ENCODE peak calls at places on chromosomes 3 and 15, in eight cellular contexts. E is H1, J is HCT116, C is HepG2, D is A549, N is SK-N-SH, X is endothelial cell of umbilical vein, M is K562. I is an unnamed sample.

GRCh38 chr15:48096355-48096786 is 24.4 kb upstream of the SLC24A5 start:
- DNase-seq in J (no peak), C (no peak), D (no peak), X (no peak), N (no peak), M (no peak), E (no peak), I (no peak)

GRCh38 chr3:46297658-46298423 is 55.6 kb downstream of the CCR3 start:
- DNase-seq in J (no peak), D (no peak), C (no peak), E (no peak), M (no peak), N (no peak), X (no peak), I (peak)

GRCh38 chr15:61839541-61839940 is 220.7 kb downstream of the VPS13C start:
- DNase-seq in C (no peak), M (no peak), X (no peak), J (no peak), E (no peak), D (no peak), N (no peak), I (no peak)

GRCh38 chr15:30929064-30929669 is 25.5 kb downstream of the FAN1 start:
- DNase-seq in N (no peak), D (no peak), X (no peak), C (no peak), E (no peak), J (no peak), M (peak), I (peak)

GRCh38 chr3:186182850-186183249 is 74.0 kb upstream of the ETV5 start:
- DNase-seq in N (peak), M (no peak), E (no peak), C (no peak), J (no peak), X (no peak), D (no peak), I (peak)

GRCh38 chr15:43118829-43119228 is 13.0 kb upstream of the UBR1 start:
- DNase-seq in D (no peak), X (no peak), M (no peak), N (no peak), C (no peak), J (no peak), E (no peak), I (no peak)

GRCh38 chr3:185677146-185677829 is 91.2 kb downstream of the SENP2 start:
- DNase-seq in M (peak), N (peak), J (peak), X (peak), D (peak), C (peak), E (no peak), I (peak)

GRCh38 chr15:56471440-56472069 is 6.6 kb upstream of the MNS1 start:
- DNase-seq in C (no peak), X (no peak), N (no peak), D (no peak), M (no peak), E (no peak), J (no peak), I (no peak)

GRCh38 chr3:135328036-135328435 is 533.0 kb downstream of the EPHB1 start:
- DNase-seq in E (no peak), X (no peak), J (no peak), D (no peak), C (no peak), M (no peak), N (no peak), I (no peak)

GRCh38 chr3:41369838-41370237 is 170.5 kb downstream of the CTNNB1 start:
- DNase-seq in N (peak), D (no peak), J (no peak), E (no peak), M (no peak), X (peak), C (no peak), I (no peak)

GRCh38 chr15:56244811-56245576 is 1.3 kb upstream of the RFX7 start:
- DNase-seq in E (no peak), D (peak), M (peak), N (no peak), X (no peak), C (peak), J (no peak), I (peak)

GRCh38 chr15:101489633-101490407 is at the start of gene PCSK6:
- DNase-seq in C (no peak), E (no peak), X (no peak), M (peak), J (no peak), N (peak), D (peak), I (peak)

GRCh38 chr3:42052132-42052866 is 38.9 kb upstream of the TRAK1 start:
- DNase-seq in X (peak), D (no peak), J (no peak), C (no peak), E (no peak), N (no peak), M (no peak), I (no peak)

GRCh38 chr3:152524198-152525140 is 255.7 kb downstream of the MBNL1 start:
- DNase-seq in J (peak), E (no peak), M (no peak), N (peak), D (no peak), C (peak), X (peak), I (peak)

GRCh38 chr15:79028411-79028964 is 62.1 kb downstream of the RASGRF1 start:
- DNase-seq in M (peak), C (peak), N (peak), X (peak), E (peak), J (peak), D (peak), I (peak)

GRCh38 chr15:34366271-34367043 is 539 bp downstream of the LPCAT4 start:
- DNase-seq in X (peak), N (peak), E (peak), J (no peak), M (peak), D (peak), C (peak), I (peak)

GRCh38 chr3:198112031-198112430 is 152.0 kb downstream of the LMLN start:
- DNase-seq in D (no peak), C (no peak), M (no peak), N (no peak), X (no peak), E (no peak), J (no peak), I (no peak)

GRCh38 chr3:55556622-55557531 is 69.8 kb upstream of the WNT5A start:
- DNase-seq in N (no peak), M (no peak), E (no peak), C (no peak), X (no peak), D (no peak), J (no peak), I (no peak)

GRCh38 chr3:27976933-27977332 is 254.8 kb upstream of the EOMES start:
- DNase-seq in J (no peak), X (no peak), C (no peak), M (no peak), D (no peak), E (no peak), N (no peak), I (peak)

GRCh38 chr3:172135185-172135584 is 95.8 kb downstream of the FNDC3B start:
- DNase-seq in M (no peak), X (peak), N (no peak), C (no peak), E (no peak), D (no peak), J (no peak), I (no peak)

GRCh38 chr3:186108106-186108940 is 566 bp downstream of the ETV5 start:
- DNase-seq in D (peak), M (peak), N (peak), X (peak), J (peak), E (no peak), C (peak), I (peak)

GRCh38 chr3:172289583-172289982 is 158.7 kb downstream of the GHSR start:
- DNase-seq in M (no peak), C (no peak), E (no peak), X (peak), N (peak), J (no peak), D (no peak), I (no peak)

GRCh38 chr15:33067456-33067855 is 127.1 kb downstream of the FMN1 start:
- DNase-seq in C (no peak), E (no peak), J (no peak), D (no peak), N (no peak), X (no peak), M (no peak), I (no peak)

GRCh38 chr15:60745469-60745971 is 266.6 kb upstream of the ICE2 start:
- DNase-seq in E (no peak), C (no peak), M (no peak), N (no peak), D (no peak), X (no peak), J (no peak), I (no peak)

GRCh38 chr3:133941390-133941789 is 45.7 kb upstream of the RAB6B start:
- DNase-seq in X (peak), C (no peak), E (no peak), J (no peak), N (no peak), M (no peak), D (no peak), I (no peak)

GRCh38 chr3:167733961-167734497 is 663 bp downstream of the PDCD10 start:
- DNase-seq in M (no peak), N (no peak), C (peak), J (no peak), E (no peak), X (no peak), D (no peak), I (no peak)

GRCh38 chr3:43707998-43708397 is 17.3 kb downstream of the ABHD5 start:
- DNase-seq in C (peak), E (no peak), X (peak), J (peak), M (no peak), D (peak), N (no peak), I (peak)

GRCh38 chr3:69324362-69325025 is 61.4 kb downstream of the FRMD4B start:
- DNase-seq in D (no peak), X (no peak), M (no peak), C (peak), J (no peak), E (peak), N (peak), I (peak)

GRCh38 chr15:66955871-66956585 is 109.4 kb upstream of the SMAD3 start:
- DNase-seq in J (peak), D (peak), X (peak), C (no peak), N (no peak), M (no peak), E (no peak), I (no peak)

GRCh38 chr15:69740684-69741083 is 288.1 kb downstream of the RPLP1 start:
- DNase-seq in N (no peak), D (no peak), J (no peak), M (no peak), E (no peak), X (no peak), C (no peak), I (no peak)

GRCh38 chr3:162332344-162332743 is 835.7 kb downstream of the OTOL1 start:
- DNase-seq in M (no peak), E (no peak), X (no peak), J (no peak), N (no peak), D (no peak), C (no peak), I (no peak)

GRCh38 chr3:79032686-79033318 is 735.0 kb downstream of the ROBO1 start:
- DNase-seq in E (no peak), J (no peak), X (peak), N (peak), M (peak), C (peak), D (no peak), I (peak)

GRCh38 chr15:42094512-42094963 is at the start of gene PLA2G4D:
- DNase-seq in E (no peak), J (no peak), X (no peak), N (no peak), C (no peak), M (no peak), D (no peak), I (no peak)

GRCh38 chr3:128068156-128068620 is 16.0 kb downstream of the SEC61A1 start:
- DNase-seq in E (no peak), D (peak), C (peak), X (peak), J (peak), M (peak), N (peak), I (peak)

GRCh38 chr3:32991781-32992180 is 40.3 kb downstream of the CCR4 start:
- DNase-seq in M (no peak), X (no peak), C (no peak), N (no peak), E (no peak), J (no peak), D (no peak), I (no peak)

GRCh38 chr15:77597804-77598453 is 34.8 kb downstream of the LINGO1 start:
- DNase-seq in E (no peak), X (peak), C (no peak), J (no peak), M (no peak), N (no peak), D (no peak), I (no peak)

GRCh38 chr15:37981781-37982180 is 47.3 kb downstream of the TMCO5A start:
- DNase-seq in D (no peak), M (no peak), E (no peak), C (peak), J (peak), X (peak), N (peak), I (peak)

GRCh38 chr3:126118591-126118990 is 34.7 kb upstream of the SLC41A3 start:
- DNase-seq in X (no peak), M (no peak), C (no peak), J (no peak), D (no peak), E (no peak), N (no peak), I (no peak)

GRCh38 chr3:183653209-183654064 is 18.0 kb downstream of the KLHL24 start:
- DNase-seq in E (no peak), J (peak), D (no peak), M (peak), N (no peak), X (peak), C (no peak), I (peak)
- TF ChIP-seq MAX in E (no peak), J (peak), D (no peak), M (no peak), N (no peak), X (no peak), C (no peak), I (no peak)

GRCh38 chr3:106413683-106414082 is 544.9 kb upstream of the CBLB start:
- DNase-seq in M (no peak), D (no peak), X (no peak), N (no peak), C (no peak), E (no peak), J (no peak), I (no peak)
- H3K4me3 ChIP-seq in M (no peak), D (no peak), X (no peak), N (no peak), C (no peak), E (no peak), J (no peak), I (no peak)

GRCh38 chr15:72472907-72473669 is 1.0 kb upstream of the ARIH1 start:
- DNase-seq in C (no peak), N (no peak), J (no peak), E (no peak), X (no peak), D (no peak), M (no peak), I (peak)
- TF ChIP-seq MAX in C (no peak), N (no peak), J (no peak), E (no peak), X (no peak), D (no peak), M (no peak), I (no peak)

GRCh38 chr15:72117448-72117697 is 577 bp downstream of the MYO9A start:
- DNase-seq in N (peak), J (peak), C (peak), D (peak), M (peak), E (peak), X (no peak), I (peak)
- H3K4me3 ChIP-seq in N (peak), J (peak), C (peak), D (peak), M (peak), E (peak), X (peak), I (peak)